ENCODE peak calls at places on chromosomes 7 and 10, in six cellular contexts. A is neural progenitor cell, V is KG1, Z is HS-5, L is germinal center, Y is IMR-90. F is an unnamed sample.
A peak's percentile ranks its signal among the peaks of the same experiment; 100 is the strongest.

GRCh38 chr10:132449051-132449825 is 52.2 kb downstream of the PWWP2B start:
- DNase-seq in Y (no peak), L (no peak), V (no peak), Z (no peak), A (no peak), F (no peak)

GRCh38 chr10:76311752-76312699 is 880.6 kb downstream of the LRMDA start:
- DNase-seq in L (peak; percentile 4), A (peak; percentile 79), V (no peak), Z (no peak), Y (no peak), F (no peak)

GRCh38 chr7:1283941-1284742 is 51.5 kb downstream of the UNCX start:
- DNase-seq in Y (no peak), A (no peak), L (no peak), Z (no peak), V (no peak), F (no peak)

GRCh38 chr10:125084191-125085186 is 75.9 kb downstream of the CTBP2 start:
- DNase-seq in A (no peak), Y (peak; percentile 97), Z (peak; percentile 73), V (no peak), L (no peak), F (peak; percentile 90)

GRCh38 chr7:100406767-100407166 is 21.7 kb downstream of the ZCWPW1 start:
- DNase-seq in V (no peak), L (no peak), A (no peak), Y (peak; percentile 40), Z (no peak), F (peak; percentile 4)

GRCh38 chr10:86952106-86952505 is 5.3 kb downstream of the MMRN2 start:
- DNase-seq in V (no peak), A (no peak), L (no peak), Y (no peak), Z (no peak), F (no peak)

GRCh38 chr10:25867321-25867720 is 66.7 kb upstream of the MYO3A start:
- DNase-seq in Y (no peak), L (no peak), A (no peak), V (no peak), Z (peak; percentile 37), F (no peak)

GRCh38 chr10:87603769-87604168 is 55.9 kb upstream of the PAPSS2 start:
- DNase-seq in A (no peak), Z (no peak), L (no peak), V (no peak), Y (no peak), F (no peak)

GRCh38 chr10:8300925-8301707 is 246.6 kb downstream of the GATA3 start:
- DNase-seq in V (no peak), L (no peak), Z (no peak), Y (no peak), A (no peak), F (no peak)

GRCh38 chr7:45324683-45325237 is 167.2 kb downstream of the RAMP3 start:
- DNase-seq in A (no peak), L (no peak), Z (no peak), V (no peak), Y (no peak), F (no peak)

GRCh38 chr10:72425133-72425532 is 70.4 kb upstream of the DNAJB12 start:
- DNase-seq in Z (no peak), Y (no peak), A (peak; percentile 47), V (no peak), L (no peak), F (no peak)

GRCh38 chr10:5488272-5489161 is 10.9 kb downstream of the CALML5 start:
- DNase-seq in Z (no peak), Y (no peak), V (no peak), A (no peak), L (no peak), F (no peak)

GRCh38 chr7:155192961-155193640 is 104.6 kb upstream of the INSIG1 start:
- DNase-seq in L (no peak), A (no peak), Y (no peak), V (no peak), Z (no peak), F (no peak)

GRCh38 chr7:1893025-1893424 is 222.9 kb downstream of the ELFN1 start:
- DNase-seq in L (no peak), A (peak; percentile 54), V (no peak), Z (no peak), Y (no peak), F (no peak)

GRCh38 chr7:1611708-1612241 is 41.9 kb upstream of the PSMG3 start:
- DNase-seq in A (no peak), Z (peak; percentile 93), L (no peak), V (no peak), Y (peak; percentile 73), F (peak; percentile 35)

GRCh38 chr7:54111850-54112249 is 430.3 kb upstream of the VSTM2A start:
- DNase-seq in Z (no peak), Y (no peak), V (no peak), A (no peak), L (no peak), F (no peak)

GRCh38 chr7:141551080-141551772 is at the start of gene AGK:
- DNase-seq in L (peak; percentile 70), A (peak; percentile 87), V (peak; percentile 24), Y (peak; percentile 75), Z (no peak), F (no peak)

GRCh38 chr7:20304366-20304765 is 26.3 kb upstream of the ITGB8 start:
- DNase-seq in A (no peak), V (no peak), Y (no peak), Z (no peak), L (no peak), F (no peak)

GRCh38 chr10:117007080-117007479 is 2.1 kb upstream of the SHTN1 start:
- DNase-seq in Z (peak; percentile 48), A (no peak), L (no peak), Y (peak; percentile 74), V (no peak), F (peak; percentile 32)

GRCh38 chr10:69861251-69862240 is 59.8 kb downstream of the COL13A1 start:
- DNase-seq in V (no peak), Y (peak; percentile 73), L (no peak), A (no peak), Z (peak; percentile 93), F (peak; percentile 73)

GRCh38 chr7:55043691-55044090 is 24.9 kb downstream of the EGFR start:
- DNase-seq in Z (no peak), L (no peak), Y (no peak), A (no peak), V (no peak), F (no peak)

GRCh38 chr10:13894412-13895093 is 307.8 kb downstream of the PRPF18 start:
- DNase-seq in A (no peak), L (no peak), Z (no peak), V (no peak), Y (peak; percentile 41), F (no peak)

GRCh38 chr7:45118830-45119452 is 7.4 kb upstream of the TBRG4 start:
- DNase-seq in Y (no peak), L (peak; percentile 40), Z (no peak), V (no peak), A (no peak), F (no peak)

GRCh38 chr7:37448637-37449331 is at the start of gene ELMO1:
- DNase-seq in Y (peak; percentile 6), L (peak; percentile 85), Z (no peak), V (peak; percentile 89), A (peak; percentile 92), F (no peak)

GRCh38 chr10:18659784-18660561 is 742 bp downstream of the ARL5B start:
- DNase-seq in V (peak; percentile 60), Z (no peak), Y (peak; percentile 31), A (peak; percentile 21), L (no peak), F (no peak)

GRCh38 chr10:21257919-21258318 is 267.6 kb downstream of the SKIDA1 start:
- DNase-seq in V (no peak), Z (no peak), L (no peak), Y (peak; percentile 25), A (no peak), F (no peak)

GRCh38 chr10:30581779-30582380 is 47.7 kb downstream of the LYZL2 start:
- DNase-seq in V (no peak), L (peak; percentile 55), Y (peak; percentile 54), Z (no peak), A (peak; percentile 52), F (no peak)

GRCh38 chr10:73892314-73893080 is 18.1 kb upstream of the CAMK2G start:
- DNase-seq in A (no peak), V (no peak), Y (peak; percentile 72), Z (no peak), L (no peak), F (no peak)

GRCh38 chr7:108091461-108091831 is 38.7 kb downstream of the LAMB4 start:
- DNase-seq in Z (no peak), V (no peak), Y (no peak), A (no peak), L (no peak), F (no peak)

GRCh38 chr7:157466473-157467261 is 129.9 kb downstream of the DNAJB6 start:
- DNase-seq in A (peak; percentile 61), V (no peak), Y (no peak), Z (no peak), L (no peak), F (no peak)